ENCODE peak calls at places on chromosomes 2 and 18, in five cellular contexts. I, U, V, Z and A are unnamed samples. For H3K9me3, the result is how much of the 10 kb centered on the place peaks cover.

GRCh38 chr2:100365434-100365833 is 43.1 kb upstream of the LONRF2 start:
- DNase-seq in I (no peak), U (no peak), V (no peak), Z (no peak), A (peak)

GRCh38 chr18:50879302-50880107 is 587 bp downstream of the ME2 start:
- DNase-seq in I (no peak), U (peak), V (no peak), Z (peak), A (peak)

GRCh38 chr2:161208527-161209139 is 48.4 kb downstream of the TANK start:
- DNase-seq in I (peak), U (no peak), V (no peak), Z (no peak), A (peak)

GRCh38 chr18:6923220-6923619 is 193.7 kb downstream of the ARHGAP28 start:
- DNase-seq in I (no peak), U (no peak), V (no peak), Z (no peak), A (no peak)

GRCh38 chr18:69787825-69788547 is 159.7 kb downstream of the CD226 start:
- DNase-seq in I (no peak), U (no peak), V (no peak), Z (no peak), A (no peak)

GRCh38 chr2:163419000-163419575 is 316.7 kb downstream of the FIGN start:
- DNase-seq in I (no peak), U (no peak), V (no peak), Z (no peak), A (no peak)

GRCh38 chr2:202718614-202719013 is 83.8 kb downstream of the FAM117B start:
- DNase-seq in I (no peak), U (no peak), V (no peak), Z (no peak), A (no peak)

GRCh38 chr2:126809357-126809756 is 89.3 kb upstream of the TEX51 start:
- DNase-seq in I (peak), U (no peak), V (no peak), Z (no peak), A (no peak)

GRCh38 chr2:239245872-239246701 is 154.7 kb downstream of the HDAC4 start:
- DNase-seq in I (no peak), U (peak), V (peak), Z (no peak), A (peak)

GRCh38 chr18:9736942-9737813 is 29.1 kb downstream of the RAB31 start:
- DNase-seq in I (no peak), U (peak), V (peak), Z (no peak), A (no peak)

GRCh38 chr2:237511421-237511820 is 24.4 kb downstream of the MLPH start:
- DNase-seq in I (no peak), U (no peak), V (no peak), Z (no peak), A (no peak)

GRCh38 chr2:240528406-240529040 is 29.3 kb downstream of the ANKMY1 start:
- DNase-seq in I (no peak), U (no peak), V (no peak), Z (no peak), A (no peak)

GRCh38 chr2:240525802-240526201 is 32.0 kb downstream of the ANKMY1 start:
- DNase-seq in I (no peak), U (no peak), V (peak), Z (no peak), A (no peak)

GRCh38 chr2:240524963-240525718 is 32.6 kb downstream of the ANKMY1 start:
- DNase-seq in I (no peak), U (no peak), V (no peak), Z (no peak), A (no peak)

GRCh38 chr2:240526521-240526920 is 31.3 kb downstream of the ANKMY1 start:
- DNase-seq in I (no peak), U (no peak), V (no peak), Z (no peak), A (no peak)

GRCh38 chr2:240527153-240527750 is 30.5 kb downstream of the ANKMY1 start:
- DNase-seq in I (no peak), U (no peak), V (no peak), Z (no peak), A (no peak)
- H3K9me3 ChIP-seq in I (under half), U (under half), V (under half), Z (under half), A (under half)

GRCh38 chr2:6343076-6343475 is 522.6 kb downstream of the CMPK2 start:
- DNase-seq in I (no peak), U (no peak), V (no peak), Z (no peak), A (no peak)

GRCh38 chr2:6337123-6337830 is 528.4 kb downstream of the CMPK2 start:
- DNase-seq in I (no peak), U (no peak), V (no peak), Z (no peak), A (no peak)

GRCh38 chr2:6341730-6342129 is 524.0 kb downstream of the CMPK2 start:
- DNase-seq in I (no peak), U (no peak), V (no peak), Z (no peak), A (no peak)

DNA sequence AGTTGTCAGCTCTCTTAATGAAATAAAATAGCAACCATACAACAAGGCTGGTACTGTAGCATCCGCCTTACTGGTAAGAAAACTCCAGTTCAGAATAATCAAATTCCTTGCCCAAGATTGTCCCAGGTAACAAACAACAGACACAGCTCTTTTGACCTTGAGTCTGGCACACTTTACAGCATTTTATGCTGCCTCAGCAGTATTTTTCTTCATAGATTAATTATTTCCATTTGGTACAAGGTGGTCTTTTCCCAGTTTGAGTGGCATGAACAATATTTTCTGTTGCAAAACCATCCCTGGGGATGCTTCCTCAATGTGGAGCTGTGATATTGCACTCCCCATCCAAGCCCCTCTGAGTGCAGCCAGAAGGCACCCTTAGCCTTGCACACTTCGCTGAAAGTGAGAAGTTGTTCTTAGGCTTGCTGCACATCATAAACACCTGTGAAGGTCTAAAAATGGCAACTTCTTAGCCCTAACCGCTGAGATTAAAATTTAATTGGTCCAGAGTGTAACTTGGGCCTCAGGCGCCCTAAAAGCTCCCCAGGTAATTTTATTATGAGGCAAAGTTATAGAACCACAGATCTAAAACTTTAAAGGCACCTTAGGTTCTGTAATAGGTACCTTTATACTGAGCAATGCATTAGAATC is 523.3 kb downstream of the CMPK2 start:
- DNase-seq in I (no peak), U (no peak), V (no peak), Z (no peak), A (no peak)
- H3K9me3 ChIP-seq in I (under half), U (under half), V (under half), Z (under half), A (under half)

DNA sequence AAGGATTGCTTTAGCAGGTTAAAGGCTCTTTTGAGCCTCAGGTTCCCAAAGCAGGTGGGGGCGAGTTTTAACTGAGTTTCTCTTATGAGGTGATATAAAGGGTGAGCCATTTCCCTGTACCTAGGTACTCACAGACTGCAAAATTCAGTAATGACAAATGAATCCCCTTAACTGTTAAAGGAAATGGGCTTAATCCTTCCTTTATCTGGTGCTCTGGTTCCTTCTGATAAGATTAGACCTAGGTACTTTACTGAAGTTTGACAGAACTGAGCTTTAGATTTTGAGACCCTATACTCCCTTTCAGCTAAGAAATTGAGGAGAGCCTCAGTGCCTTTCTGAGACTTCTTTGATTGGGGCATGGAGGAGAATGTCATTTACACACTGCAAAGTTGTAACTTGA is 42.6 kb downstream of the STK17B start:
- DNase-seq in I (no peak), U (no peak), V (no peak), Z (no peak), A (no peak)
- H3K9me3 ChIP-seq in I (under half), U (under half), V (under half), Z (half or more), A (under half)

GRCh38 chr2:134327367-134327766 is 73.5 kb downstream of the MGAT5 start:
- DNase-seq in I (no peak), U (no peak), V (no peak), Z (no peak), A (no peak)
- H3K9me3 ChIP-seq in I (under half), U (under half), V (under half), Z (under half), A (under half)

GRCh38 chr2:228533156-228533555 is 351.7 kb upstream of the SPHKAP start:
- DNase-seq in I (no peak), U (no peak), V (no peak), Z (no peak), A (no peak)
- H3K9me3 ChIP-seq in I (under half), U (under half), V (under half), Z (under half), A (under half)

GRCh38 chr2:37439131-37439642 is 94.8 kb downstream of the QPCT start:
- DNase-seq in I (no peak), U (no peak), V (no peak), Z (no peak), A (no peak)
- H3K9me3 ChIP-seq in I (under half), U (under half), V (under half), Z (under half), A (under half)

DNA sequence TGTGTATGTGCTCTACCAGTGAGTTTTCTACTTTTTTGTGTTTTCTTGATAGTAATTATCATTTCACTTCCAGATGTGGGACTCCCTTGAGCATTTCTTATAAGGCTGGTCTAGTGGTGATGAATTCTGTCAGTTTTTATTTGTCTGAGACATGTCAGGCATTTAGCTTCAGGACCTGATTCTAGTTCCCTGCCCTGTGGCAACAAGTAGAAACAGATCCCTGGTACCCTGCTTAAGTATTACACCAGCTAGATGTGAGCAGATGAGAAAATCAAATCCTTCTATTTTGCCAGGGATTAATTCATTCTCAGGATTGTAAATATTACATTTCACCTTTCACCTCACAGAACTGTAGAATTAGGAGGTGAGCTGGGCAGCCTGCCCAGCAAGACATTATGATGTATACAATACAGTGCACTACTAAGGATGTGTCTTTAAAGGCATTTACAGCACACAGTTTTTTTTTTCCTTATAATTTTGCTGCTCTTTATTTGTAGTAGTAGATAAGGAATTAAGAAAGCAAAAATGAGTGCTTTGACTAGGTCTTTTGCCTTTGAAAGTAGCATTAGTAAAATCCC is 35.1 kb downstream of the GALM start:
- DNase-seq in I (no peak), U (no peak), V (no peak), Z (no peak), A (no peak)
- H3K9me3 ChIP-seq in I (under half), U (under half), V (under half), Z (under half), A (under half)

GRCh38 chr18:79890638-79891037 is 60.8 kb downstream of the SLC66A2 start:
- DNase-seq in I (no peak), U (no peak), V (no peak), Z (no peak), A (no peak)
- H3K9me3 ChIP-seq in I (under half), U (half or more), V (under half), Z (half or more), A (under half)

DNA sequence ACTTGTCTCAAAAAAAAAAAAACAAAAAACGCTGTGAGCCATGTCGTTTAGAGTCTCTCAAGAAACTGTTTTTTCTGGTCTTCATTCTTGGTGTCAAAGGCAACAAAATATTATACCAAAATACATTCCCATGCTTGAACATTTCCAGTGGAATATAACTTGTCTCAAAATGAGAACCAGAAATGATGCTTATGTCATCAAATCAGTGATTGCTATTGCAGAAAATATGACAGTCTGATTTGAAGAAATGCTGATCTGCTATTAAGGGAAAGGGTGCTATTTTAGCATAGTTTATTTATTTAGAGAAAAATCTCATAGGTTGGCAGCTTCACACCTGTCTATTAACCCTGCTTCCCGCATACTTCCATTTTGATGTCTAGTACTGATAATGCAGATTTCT is 82.4 kb upstream of the ACSL3 start:
- DNase-seq in I (no peak), U (no peak), V (no peak), Z (no peak), A (no peak)
- H3K9me3 ChIP-seq in I (under half), U (under half), V (under half), Z (under half), A (under half)